ENCODE peak calls at places on chromosomes 7 and 10, in five cellular contexts. V is stimulated activated CD4-positive, alpha-beta T cell treated with anti-CD3 and anti-CD28 coated beads, Interleukin-12 subunit alpha, Interleukin-12 subunit beta, amount 100 ng/mL, for 48 hours; U is WERI-Rb-1; T is foreskin melanocyte; J is AG08395. N is an unnamed sample.

GRCh38 chr10:25632802-25633201 is 301.2 kb upstream of the MYO3A start:
- DNase-seq in U (no peak), T (no peak), J (no peak), V (no peak), N (no peak)

GRCh38 chr7:23383225-23383624 is 84.1 kb downstream of the MALSU1 start:
- DNase-seq in V (no peak), T (no peak), U (no peak), J (no peak), N (no peak)

GRCh38 chr10:519716-520401 is 169.6 kb downstream of the DIP2C start:
- DNase-seq in T (no peak), J (no peak), V (no peak), U (no peak), N (no peak)

GRCh38 chr7:45292481-45292880 is 134.9 kb downstream of the RAMP3 start:
- DNase-seq in T (peak; percentile 62), U (peak; percentile 32), V (no peak), J (no peak), N (no peak)

GRCh38 chr10:9504227-9504626 is 1449.7 kb downstream of the GATA3 start:
- DNase-seq in V (no peak), J (no peak), T (no peak), U (no peak), N (no peak)

GRCh38 chr7:157678503-157678902 is 341.7 kb downstream of the DNAJB6 start:
- DNase-seq in U (no peak), T (no peak), J (no peak), V (no peak), N (no peak)

GRCh38 chr7:111088328-111088727 is 2.6 kb upstream of the LRRN3 start:
- DNase-seq in V (no peak), U (no peak), T (no peak), J (no peak), N (no peak)

GRCh38 chr7:158949359-158949758 is 93.0 kb downstream of the DYNC2I1 start:
- DNase-seq in U (no peak), V (no peak), J (no peak), T (no peak), N (no peak)

GRCh38 chr7:77348371-77348813 is 67.8 kb downstream of the GSAP start:
- DNase-seq in V (no peak), U (no peak), T (no peak), J (no peak), N (peak; percentile 61)

GRCh38 chr10:70656489-70656888 is 15.8 kb upstream of the ADAMTS14 start:
- DNase-seq in U (no peak), T (peak; percentile 68), J (peak; percentile 95), V (peak; percentile 27), N (peak; percentile 93)

GRCh38 chr10:34758447-34758996 is 56.6 kb downstream of the PARD3 start:
- DNase-seq in J (peak; percentile 86), T (peak; percentile 52), U (no peak), V (no peak), N (peak; percentile 95)

GRCh38 chr10:30782543-30783461 is 153.2 kb upstream of the LYZL2 start:
- DNase-seq in U (peak; percentile 39), V (no peak), J (peak; percentile 50), T (no peak), N (no peak)

GRCh38 chr10:71981024-71981867 is 17.1 kb downstream of the CHST3 start:
- DNase-seq in U (no peak), T (peak; percentile 100), J (no peak), V (no peak), N (no peak)

GRCh38 chr7:106891545-106892410 is 26.7 kb downstream of the PIK3CG start:
- DNase-seq in J (no peak), V (no peak), U (no peak), T (no peak), N (peak; percentile 28)

GRCh38 chr10:103678104-103678526 is 177.3 kb downstream of the SH3PXD2A start:
- DNase-seq in J (peak; percentile 97), V (peak; percentile 69), U (no peak), T (peak; percentile 89), N (peak; percentile 68)

GRCh38 chr7:29879609-29880008 is 73.3 kb downstream of the WIPF3 start:
- DNase-seq in V (no peak), U (no peak), T (no peak), J (peak; percentile 35), N (peak; percentile 18)